ENCODE peak calls at places on chromosomes 16 and 17, in seven cellular contexts. One of them, this sample, is unnamed.

GRCh38 chr17:47235923-47236322 is 17.7 kb upstream of the ITGB3 start:
- DNase-seq in transverse colon: no peak
- DNase-seq in HCT116: no peak
- DNase-seq in prostate gland: no peak
- DNase-seq in K562: no peak
- DNase-seq in stomach: no peak
- DNase-seq in Panc1: no peak
- DNase-seq in this sample: no peak

GRCh38 chr17:1412185-1413110 is 12.4 kb upstream of the YWHAE start:
- DNase-seq in stomach: peak; percentile 33
- DNase-seq in prostate gland: no peak
- DNase-seq in Panc1: no peak
- DNase-seq in HCT116: no peak
- DNase-seq in K562: no peak
- DNase-seq in transverse colon: no peak
- DNase-seq in this sample: no peak

GRCh38 chr17:20121359-20122235 is 112.4 kb downstream of the SPECC1 start:
- DNase-seq in HCT116: peak; percentile 34
- DNase-seq in prostate gland: peak; percentile 47
- DNase-seq in transverse colon: peak; percentile 68
- DNase-seq in Panc1: peak; percentile 38
- DNase-seq in K562: peak; percentile 74
- DNase-seq in stomach: peak; percentile 73
- DNase-seq in this sample: peak; percentile 7

GRCh38 chr16:86800914-86801313 is 222.6 kb downstream of the FOXL1 start:
- DNase-seq in prostate gland: no peak
- DNase-seq in Panc1: no peak
- DNase-seq in HCT116: no peak
- DNase-seq in transverse colon: no peak
- DNase-seq in K562: no peak
- DNase-seq in stomach: no peak
- DNase-seq in this sample: no peak

GRCh38 chr16:22348296-22348695 is 26.1 kb downstream of the CDR2 start:
- DNase-seq in Panc1: no peak
- DNase-seq in stomach: no peak
- DNase-seq in transverse colon: no peak
- DNase-seq in K562: no peak
- DNase-seq in HCT116: no peak
- DNase-seq in prostate gland: no peak
- DNase-seq in this sample: no peak

GRCh38 chr17:17749025-17749772 is 67.9 kb downstream of the RAI1 start:
- DNase-seq in prostate gland: no peak
- DNase-seq in stomach: no peak
- DNase-seq in HCT116: no peak
- DNase-seq in K562: no peak
- DNase-seq in Panc1: no peak
- DNase-seq in transverse colon: no peak
- DNase-seq in this sample: no peak

GRCh38 chr17:68587847-68588246 is 13.3 kb downstream of the FAM20A start:
- DNase-seq in K562: no peak
- DNase-seq in HCT116: no peak
- DNase-seq in stomach: no peak
- DNase-seq in prostate gland: no peak
- DNase-seq in transverse colon: no peak
- DNase-seq in Panc1: no peak
- DNase-seq in this sample: no peak

GRCh38 chr17:78709688-78710290 is 72.3 kb downstream of the CYTH1 start:
- DNase-seq in transverse colon: no peak
- DNase-seq in K562: no peak
- DNase-seq in HCT116: no peak
- DNase-seq in stomach: no peak
- DNase-seq in Panc1: no peak
- DNase-seq in prostate gland: no peak
- DNase-seq in this sample: no peak

GRCh38 chr16:34802396-34802795 is 1343.0 kb downstream of the TP53TG3F start:
- DNase-seq in K562: no peak
- DNase-seq in Panc1: no peak
- DNase-seq in HCT116: no peak
- DNase-seq in transverse colon: no peak
- DNase-seq in stomach: no peak
- DNase-seq in prostate gland: no peak
- DNase-seq in this sample: no peak

GRCh38 chr16:711548-712320 is 3.2 kb upstream of the METRN start:
- DNase-seq in HCT116: no peak
- DNase-seq in transverse colon: peak; percentile 85
- DNase-seq in Panc1: no peak
- DNase-seq in K562: peak; percentile 84
- DNase-seq in prostate gland: peak; percentile 48
- DNase-seq in stomach: peak; percentile 83
- DNase-seq in this sample: peak; percentile 71

GRCh38 chr16:83701494-83701893 is 106.3 kb upstream of the HSBP1 start:
- DNase-seq in HCT116: no peak
- DNase-seq in stomach: no peak
- DNase-seq in Panc1: no peak
- DNase-seq in prostate gland: peak; percentile 8
- DNase-seq in transverse colon: no peak
- DNase-seq in K562: peak; percentile 63
- DNase-seq in this sample: peak; percentile 3

GRCh38 chr17:47877368-47878034 is 18.5 kb upstream of the SP2 start:
- DNase-seq in Panc1: no peak
- DNase-seq in stomach: no peak
- DNase-seq in transverse colon: no peak
- DNase-seq in K562: peak; percentile 92
- DNase-seq in HCT116: no peak
- DNase-seq in prostate gland: no peak
- DNase-seq in this sample: no peak

GRCh38 chr17:4539025-4539424 is 16.2 kb downstream of the MYBBP1A start:
- DNase-seq in transverse colon: no peak
- DNase-seq in K562: no peak
- DNase-seq in prostate gland: no peak
- DNase-seq in stomach: no peak
- DNase-seq in Panc1: no peak
- DNase-seq in HCT116: no peak
- DNase-seq in this sample: no peak

GRCh38 chr16:50445603-50446250 is 76.9 kb upstream of the BRD7 start:
- DNase-seq in Panc1: no peak
- DNase-seq in prostate gland: no peak
- DNase-seq in transverse colon: no peak
- DNase-seq in stomach: no peak
- DNase-seq in HCT116: no peak
- DNase-seq in K562: no peak
- DNase-seq in this sample: no peak

GRCh38 chr16:12086861-12087260 is 110.3 kb downstream of the SNX29 start:
- DNase-seq in stomach: no peak
- DNase-seq in prostate gland: no peak
- DNase-seq in HCT116: no peak
- DNase-seq in K562: no peak
- DNase-seq in Panc1: no peak
- DNase-seq in transverse colon: no peak
- DNase-seq in this sample: no peak

GRCh38 chr16:68083861-68084503 is 1.2 kb upstream of the NFATC3 start:
- DNase-seq in HCT116: no peak
- DNase-seq in Panc1: no peak
- DNase-seq in K562: peak; percentile 34
- DNase-seq in prostate gland: no peak
- DNase-seq in stomach: no peak
- DNase-seq in transverse colon: no peak
- DNase-seq in this sample: peak; percentile 55

GRCh38 chr17:179066-179432 is 2.4 kb downstream of the DOC2B start:
- DNase-seq in stomach: no peak
- DNase-seq in transverse colon: no peak
- DNase-seq in Panc1: no peak
- DNase-seq in K562: no peak
- DNase-seq in HCT116: no peak
- DNase-seq in prostate gland: no peak
- DNase-seq in this sample: no peak

GRCh38 chr17:79778504-79779087 is 648 bp downstream of the CBX2 start:
- DNase-seq in Panc1: no peak
- DNase-seq in stomach: no peak
- DNase-seq in prostate gland: no peak
- DNase-seq in HCT116: no peak
- DNase-seq in K562: peak; percentile 65
- DNase-seq in transverse colon: no peak
- DNase-seq in this sample: no peak

GRCh38 chr17:69710926-69711325 is 296.4 kb downstream of the MAP2K6 start:
- DNase-seq in HCT116: no peak
- DNase-seq in prostate gland: no peak
- DNase-seq in K562: no peak
- DNase-seq in stomach: no peak
- DNase-seq in transverse colon: no peak
- DNase-seq in Panc1: no peak
- DNase-seq in this sample: no peak

DNA sequence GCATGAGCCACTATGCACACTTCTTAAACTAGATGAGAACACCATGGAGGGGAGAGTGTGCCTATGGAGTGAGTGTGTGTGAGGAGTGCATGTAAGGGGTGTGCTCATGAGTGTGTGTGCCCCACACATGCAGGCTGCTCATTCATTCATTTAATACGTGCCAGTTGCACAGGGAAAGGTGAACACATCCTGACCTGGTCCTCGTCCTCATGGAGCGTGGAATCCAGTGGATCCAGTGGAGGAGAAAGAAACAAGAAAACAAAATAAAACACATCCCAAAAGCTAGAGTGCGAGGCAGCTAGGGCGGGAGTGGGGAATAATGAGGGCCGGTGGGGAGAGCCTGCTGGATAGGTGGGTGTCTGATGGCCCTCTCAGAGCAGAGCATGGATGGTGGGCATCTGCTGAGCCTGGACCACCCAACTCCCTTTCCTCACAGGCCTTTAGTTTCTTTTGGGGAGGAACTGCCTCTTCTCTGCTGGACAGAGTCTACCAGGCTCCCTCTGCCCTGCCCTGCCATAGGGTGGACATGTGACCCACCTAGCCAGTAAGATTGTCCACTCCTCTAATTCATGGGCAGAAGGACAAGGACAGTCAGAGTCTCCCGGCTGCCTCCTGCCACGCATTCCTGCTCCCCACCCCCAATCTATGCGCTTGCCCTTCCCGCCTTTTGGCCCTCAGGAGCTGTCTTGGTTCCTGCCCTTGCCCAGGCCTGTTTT is 204.3 kb downstream of the RAB11FIP4 start:
- DNase-seq in prostate gland: no peak
- DNase-seq in K562: no peak
- DNase-seq in HCT116: no peak
- DNase-seq in transverse colon: no peak
- DNase-seq in Panc1: no peak
- DNase-seq in stomach: no peak
- DNase-seq in this sample: no peak
- H3K4me3 ChIP-seq in prostate gland: no peak overlapping the region
- H3K4me3 ChIP-seq in K562: no peak overlapping the region
- H3K4me3 ChIP-seq in HCT116: no peak overlapping the region
- H3K4me3 ChIP-seq in transverse colon: no peak overlapping the region
- H3K4me3 ChIP-seq in Panc1: no peak overlapping the region
- H3K4me3 ChIP-seq in stomach: no peak overlapping the region
- H3K4me3 ChIP-seq in this sample: no peak overlapping the region

GRCh38 chr16:73387979-73388378 is 340.1 kb upstream of the ZFHX3 start:
- DNase-seq in K562: no peak
- DNase-seq in transverse colon: no peak
- DNase-seq in prostate gland: no peak
- DNase-seq in HCT116: no peak
- DNase-seq in stomach: no peak
- DNase-seq in Panc1: no peak
- DNase-seq in this sample: no peak

GRCh38 chr16:73390491-73390890 is 342.6 kb upstream of the ZFHX3 start:
- DNase-seq in HCT116: no peak
- DNase-seq in Panc1: no peak
- DNase-seq in stomach: no peak
- DNase-seq in K562: no peak
- DNase-seq in transverse colon: no peak
- DNase-seq in prostate gland: no peak
- DNase-seq in this sample: no peak

GRCh38 chr16:73390936-73391335 is 343.0 kb upstream of the ZFHX3 start:
- DNase-seq in transverse colon: no peak
- DNase-seq in Panc1: no peak
- DNase-seq in HCT116: no peak
- DNase-seq in stomach: no peak
- DNase-seq in prostate gland: no peak
- DNase-seq in K562: peak; percentile 9
- DNase-seq in this sample: no peak

GRCh38 chr16:73385701-73386100 is 337.8 kb upstream of the ZFHX3 start:
- DNase-seq in prostate gland: no peak
- DNase-seq in transverse colon: no peak
- DNase-seq in stomach: no peak
- DNase-seq in K562: no peak
- DNase-seq in HCT116: no peak
- DNase-seq in Panc1: no peak
- DNase-seq in this sample: no peak

GRCh38 chr16:73389075-73389474 is 341.1 kb upstream of the ZFHX3 start:
- DNase-seq in stomach: no peak
- DNase-seq in prostate gland: peak; percentile 43
- DNase-seq in Panc1: no peak
- DNase-seq in K562: no peak
- DNase-seq in HCT116: no peak
- DNase-seq in transverse colon: no peak
- DNase-seq in this sample: no peak
- TF ChIP-seq CTCF in stomach: no peak
- TF ChIP-seq CTCF in prostate gland: no peak
- TF ChIP-seq CTCF in Panc1: no peak
- TF ChIP-seq CTCF in K562: no peak
- TF ChIP-seq CTCF in HCT116: no peak
- TF ChIP-seq CTCF in transverse colon: no peak
- TF ChIP-seq CTCF in this sample: no peak

GRCh38 chr17:42387221-42387657 is 1.0 kb downstream of the STAT3 start:
- DNase-seq in prostate gland: peak; percentile 71
- DNase-seq in stomach: no peak
- DNase-seq in transverse colon: no peak
- DNase-seq in Panc1: no peak
- DNase-seq in K562: peak; percentile 49
- DNase-seq in HCT116: no peak
- DNase-seq in this sample: peak; percentile 54

GRCh38 chr17:42389135-42389417 is 834 bp upstream of the STAT3 start:
- DNase-seq in K562: peak; percentile 57
- DNase-seq in transverse colon: no peak
- DNase-seq in Panc1: no peak
- DNase-seq in stomach: no peak
- DNase-seq in prostate gland: no peak
- DNase-seq in HCT116: no peak
- DNase-seq in this sample: no peak

GRCh38 chr17:42389902-42390301 is 1.7 kb upstream of the STAT3 start:
- DNase-seq in prostate gland: no peak
- DNase-seq in K562: no peak
- DNase-seq in HCT116: no peak
- DNase-seq in Panc1: no peak
- DNase-seq in stomach: no peak
- DNase-seq in transverse colon: no peak
- DNase-seq in this sample: no peak

GRCh38 chr17:42387663-42388380 is 420 bp downstream of the STAT3 start:
- DNase-seq in prostate gland: peak; percentile 61
- DNase-seq in HCT116: no peak
- DNase-seq in stomach: peak; percentile 65
- DNase-seq in K562: peak; percentile 40
- DNase-seq in Panc1: no peak
- DNase-seq in transverse colon: peak; percentile 69
- DNase-seq in this sample: peak; percentile 64

GRCh38 chr17:42388381-42389134 is at the start of gene STAT3:
- DNase-seq in Panc1: peak; percentile 95
- DNase-seq in HCT116: peak; percentile 99
- DNase-seq in prostate gland: peak; percentile 100
- DNase-seq in transverse colon: peak; percentile 100
- DNase-seq in stomach: peak; percentile 100
- DNase-seq in K562: peak; percentile 100
- DNase-seq in this sample: peak; percentile 99
- TF ChIP-seq POLR2AphosphoS5 in Panc1: peak; percentile 92
- TF ChIP-seq POLR2AphosphoS5 in HCT116: peak; percentile 71
- TF ChIP-seq POLR2AphosphoS5 in prostate gland: peak; percentile 98
- TF ChIP-seq POLR2AphosphoS5 in transverse colon: peak; percentile 96
- TF ChIP-seq POLR2AphosphoS5 in stomach: peak; percentile 95
- TF ChIP-seq POLR2AphosphoS5 in K562: no peak
- TF ChIP-seq POLR2AphosphoS5 in this sample: peak; percentile 65

GRCh38 chr17:8190506-8190905 is 526 bp upstream of the BORCS6 start:
- DNase-seq in stomach: no peak
- DNase-seq in transverse colon: no peak
- DNase-seq in prostate gland: no peak
- DNase-seq in HCT116: no peak
- DNase-seq in Panc1: no peak
- DNase-seq in K562: no peak
- DNase-seq in this sample: no peak
- H3K4me3 ChIP-seq in stomach: no peak overlapping the region
- H3K4me3 ChIP-seq in transverse colon: no peak overlapping the region
- H3K4me3 ChIP-seq in prostate gland: peak overlapping the region; percentile 85
- H3K4me3 ChIP-seq in HCT116: peak overlapping the region; percentile 75
- H3K4me3 ChIP-seq in Panc1: peak overlapping the region; percentile 71
- H3K4me3 ChIP-seq in K562: no peak overlapping the region
- H3K4me3 ChIP-seq in this sample: no peak overlapping the region